ENCODE peak calls at places on chromosome 22, in ten cellular contexts. J, S, B, H, A, W, U, Q, Z and N are unnamed samples.

GRCh38 chr22:19809741-19810140 is 44.9 kb downstream of the GNB1L start:
- DNase-seq in H (no peak), U (peak; percentile 32), Q (no peak), W (no peak), A (no peak), S (no peak), Z (no peak), J (no peak), B (peak; percentile 37), N (no peak)

GRCh38 chr22:37304595-37305343 is 22.5 kb downstream of the CYTH4 start:
- DNase-seq in H (peak; percentile 32), W (no peak), Z (peak; percentile 69), J (no peak), U (no peak), B (no peak), S (no peak), A (no peak), Q (no peak), N (peak; percentile 84)

GRCh38 chr22:48478124-48478523 is 1349.5 kb downstream of the BRD1 start:
- DNase-seq in Z (no peak), W (no peak), B (peak; percentile 53), U (peak; percentile 67), A (no peak), Q (no peak), J (no peak), S (no peak), H (no peak), N (no peak)

GRCh38 chr22:19524170-19525115 is at the start of gene CLDN5:
- DNase-seq in J (no peak), W (peak; percentile 30), U (peak; percentile 76), Z (no peak), Q (peak; percentile 84), A (no peak), B (no peak), H (peak; percentile 69), S (no peak), N (no peak)

GRCh38 chr22:20761536-20761935 is 12.4 kb upstream of the SERPIND1 start:
- DNase-seq in B (no peak), H (no peak), S (no peak), Q (no peak), Z (peak; percentile 55), J (no peak), U (no peak), W (no peak), A (no peak), N (no peak)

GRCh38 chr22:38141574-38141973 is 31.1 kb upstream of the BAIAP2L2 start:
- DNase-seq in W (no peak), A (no peak), B (peak; percentile 64), J (no peak), S (no peak), U (no peak), Z (no peak), H (peak; percentile 67), Q (no peak), N (peak; percentile 3)

GRCh38 chr22:21898354-21898896 is 31.0 kb upstream of the MAPK1 start:
- DNase-seq in Q (no peak), B (no peak), U (no peak), A (no peak), Z (no peak), H (no peak), J (no peak), S (no peak), W (no peak), N (no peak)

GRCh38 chr22:25759825-25760231 is 17.8 kb downstream of the MYO18B start:
- DNase-seq in A (peak; percentile 39), H (no peak), Z (peak; percentile 90), S (no peak), U (no peak), Q (no peak), W (no peak), J (no peak), B (no peak), N (no peak)

GRCh38 chr22:42648368-42649260 is 578 bp downstream of the CYB5R3 start:
- DNase-seq in A (peak; percentile 54), W (peak; percentile 55), B (peak; percentile 92), S (peak; percentile 46), Z (no peak), U (peak; percentile 84), Q (no peak), H (peak; percentile 88), J (no peak), N (peak; percentile 49)

GRCh38 chr22:47474895-47475294 is 712.4 kb downstream of the TBC1D22A start:
- DNase-seq in B (no peak), Q (no peak), U (no peak), A (no peak), H (no peak), W (no peak), S (no peak), J (no peak), Z (no peak), N (no peak)

GRCh38 chr22:49307071-49307830 is 520.4 kb downstream of the BRD1 start:
- DNase-seq in H (no peak), Q (no peak), B (peak; percentile 60), W (no peak), Z (no peak), U (peak; percentile 42), J (no peak), S (no peak), A (no peak), N (peak; percentile 4)

GRCh38 chr22:20777420-20778177 is 3.7 kb downstream of the SERPIND1 start:
- DNase-seq in S (peak; percentile 68), Z (peak; percentile 94), B (no peak), A (peak; percentile 69), H (peak; percentile 98), J (no peak), W (no peak), U (no peak), Q (no peak), N (peak; percentile 59)

GRCh38 chr22:49411236-49411635 is 416.4 kb downstream of the BRD1 start:
- DNase-seq in U (no peak), Q (no peak), Z (no peak), A (no peak), H (no peak), J (no peak), S (no peak), B (peak; percentile 31), W (no peak), N (no peak)

DNA sequence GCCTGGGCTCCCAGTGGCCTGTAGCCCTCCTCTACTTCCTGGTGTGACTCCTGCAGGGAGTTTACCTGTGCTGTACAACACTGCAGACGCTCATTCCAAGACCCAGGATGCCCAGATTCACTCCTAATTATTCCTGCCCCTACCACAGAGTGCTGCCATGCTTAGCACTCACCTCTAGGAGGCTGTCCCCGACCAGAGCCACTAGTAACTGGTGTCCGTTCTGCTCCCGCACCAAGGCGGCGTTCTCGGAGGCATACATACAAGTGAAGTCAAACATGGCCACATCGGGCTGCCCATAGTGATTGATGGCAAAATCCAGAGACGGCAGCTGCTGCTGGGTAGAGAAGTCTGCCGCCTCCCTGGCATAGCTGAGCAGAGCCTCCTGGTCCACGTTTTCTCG is 122.3 kb upstream of the BID start:
- DNase-seq in B (no peak), Q (no peak), W (no peak), Z (peak; percentile 27), S (peak; percentile 36), A (peak; percentile 44), U (no peak), J (no peak), H (peak; percentile 39), N (peak; percentile 72)
- TF ChIP-seq CTCF in B (no peak), Q (peak; percentile 30), W (no peak), Z (peak; percentile 32), S (peak; percentile 30), A (no peak), U (no peak), J (peak; percentile 17), H (peak; percentile 49), N (peak; percentile 55)

DNA sequence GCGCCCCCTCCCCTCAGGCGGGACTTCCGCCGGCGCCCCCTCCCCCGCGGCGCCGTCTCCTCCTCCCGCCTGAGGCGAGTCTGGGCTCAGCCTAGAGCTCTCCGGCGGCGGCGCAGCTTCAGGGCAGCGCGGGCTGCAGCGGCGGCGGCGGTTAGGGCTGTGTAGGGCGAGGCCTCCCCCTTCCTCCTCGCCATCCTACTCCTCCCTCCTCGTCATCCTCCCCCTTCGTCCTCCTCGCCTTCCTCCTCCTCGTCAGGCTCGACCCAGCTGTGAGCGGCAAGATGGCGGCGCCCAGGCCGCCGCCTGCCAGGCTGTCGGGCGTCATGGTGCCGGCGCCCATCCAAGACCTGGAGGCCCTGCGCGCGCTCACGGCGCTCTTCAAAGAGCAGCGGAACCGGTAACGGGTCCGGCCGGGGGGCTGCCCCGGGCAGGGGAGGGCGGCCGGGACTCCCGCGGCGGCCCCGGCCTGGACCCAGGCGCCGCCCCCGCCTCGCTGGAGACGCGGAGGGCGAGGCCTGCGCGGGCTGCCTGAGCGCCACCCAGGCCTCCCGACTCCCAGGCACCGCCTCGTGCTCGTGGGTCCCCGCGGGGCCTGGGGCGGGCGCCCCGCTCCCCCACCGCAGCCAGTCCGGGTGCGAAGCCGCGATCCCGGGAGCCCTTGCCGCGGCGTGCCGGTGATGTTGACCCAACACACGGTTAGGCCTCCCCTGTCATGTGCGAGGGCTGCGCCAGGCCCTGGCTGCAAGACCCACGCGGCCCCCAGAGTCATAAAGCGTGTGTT is at the start of gene ATXN10:
- DNase-seq in U (peak; percentile 91), H (peak; percentile 74), Z (peak; percentile 65), S (peak; percentile 51), A (peak; percentile 38), W (peak; percentile 66), Q (peak; percentile 83), B (peak; percentile 89), J (no peak), N (peak; percentile 74)
- TF ChIP-seq POLR2A in U (no peak), H (peak; percentile 82), Z (peak; percentile 79), S (peak; percentile 68), A (peak; percentile 49), W (peak; percentile 44), Q (peak; percentile 52), B (no peak), J (no peak), N (peak; percentile 4)

DNA sequence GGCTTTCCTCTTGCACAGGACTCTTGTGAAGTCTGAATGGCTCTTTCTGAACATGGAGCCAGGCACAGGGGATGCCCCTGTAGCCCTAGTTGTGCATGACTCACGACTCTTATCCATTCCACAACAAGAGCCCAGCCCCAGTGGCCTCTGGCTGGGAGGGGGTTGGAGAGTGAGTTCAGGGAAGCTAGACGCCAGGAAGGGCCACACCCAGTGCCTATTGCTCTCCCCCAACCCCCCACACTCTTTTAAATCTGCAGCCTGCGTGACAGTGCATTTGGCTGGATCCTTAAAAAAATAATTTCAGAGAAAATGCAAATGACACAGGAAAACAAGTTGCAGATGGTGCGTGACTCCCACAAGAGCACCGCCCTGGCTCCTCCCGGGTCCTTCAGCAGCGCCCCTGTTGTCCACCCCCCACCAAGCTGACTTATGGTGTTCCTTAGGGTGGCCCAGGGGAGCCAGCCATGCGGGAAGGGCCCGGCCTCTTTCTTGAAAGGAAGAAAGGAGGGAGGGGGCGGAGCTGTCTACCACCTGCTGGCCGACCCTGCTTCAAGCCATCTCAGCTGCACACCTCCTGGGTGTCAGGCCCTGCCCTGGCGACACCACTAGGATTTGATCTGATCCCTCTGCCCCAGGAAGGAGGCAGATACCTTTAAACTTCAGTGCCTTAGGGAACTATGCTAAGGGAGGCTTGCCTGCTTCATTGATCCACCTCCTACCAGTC is 74.7 kb downstream of the MN1 start:
- DNase-seq in U (no peak), Q (peak; percentile 74), B (no peak), J (no peak), H (peak; percentile 84), Z (peak; percentile 34), W (peak; percentile 59), S (no peak), A (peak; percentile 52), N (peak; percentile 30)
- H3K4me3 ChIP-seq in U (no peak overlapping the region), Q (no peak overlapping the region), B (no peak overlapping the region), J (no peak overlapping the region), H (no peak overlapping the region), Z (no peak overlapping the region), W (no peak overlapping the region), S (no peak overlapping the region), A (no peak overlapping the region), N (no peak overlapping the region)

GRCh38 chr22:39535831-39536449 is 3.4 kb upstream of the RPS19BP1 start:
- DNase-seq in Z (no peak), S (no peak), A (no peak), J (no peak), H (no peak), U (no peak), W (no peak), B (no peak), Q (no peak), N (no peak)
- TF ChIP-seq CTCF in Z (no peak), S (no peak), A (no peak), J (no peak), H (no peak), U (no peak), W (no peak), B (no peak), Q (no peak), N (no peak)